ENCODE peak calls at places on chromosomes 5 and 9, in seven cellular contexts. R is IMR-90, A is mesendoderm, N is H9, I is H1, G is trophoblast cell, B is mesenchymal stem cell. P is an unnamed sample.

GRCh38 chr9:91945277-91946074 is 4.6 kb downstream of the ROR2 start:
- DNase-seq in G (peak; percentile 15), I (no peak), N (no peak), R (peak; percentile 82), B (peak; percentile 79), A (peak; percentile 98), P (no peak)

GRCh38 chr5:100840364-100840763 is 62.7 kb downstream of the ST8SIA4 start:
- DNase-seq in I (no peak), R (peak; percentile 35), A (peak; percentile 6), B (peak; percentile 65), G (peak; percentile 93), N (no peak), P (no peak)

GRCh38 chr9:79801459-79801858 is 229.7 kb downstream of the TLE4 start:
- DNase-seq in N (no peak), I (no peak), R (no peak), B (peak; percentile 3), A (no peak), G (no peak), P (no peak)

GRCh38 chr5:151237685-151238084 is 13.8 kb upstream of the CCDC69 start:
- DNase-seq in N (no peak), G (no peak), I (no peak), R (no peak), B (no peak), A (no peak), P (no peak)

GRCh38 chr9:125550216-125550614 is 156.8 kb downstream of the MAPKAP1 start:
- DNase-seq in G (no peak), I (no peak), B (peak; percentile 29), A (no peak), N (no peak), R (peak; percentile 17), P (no peak)

GRCh38 chr5:30765227-30765626 is 428.3 kb upstream of the CDH6 start:
- DNase-seq in N (no peak), B (peak; percentile 21), R (peak; percentile 88), G (peak; percentile 13), A (no peak), I (no peak), P (no peak)

GRCh38 chr5:109479260-109479860 is 69.6 kb upstream of the PJA2 start:
- DNase-seq in G (peak; percentile 52), B (peak; percentile 30), A (no peak), N (no peak), R (peak; percentile 34), I (no peak), P (no peak)

GRCh38 chr5:100576217-100576751 is 41.1 kb downstream of the FAM174A start:
- DNase-seq in G (no peak), N (no peak), I (no peak), R (peak; percentile 2), B (no peak), A (no peak), P (no peak)

GRCh38 chr9:34027845-34028574 is 20.7 kb downstream of the UBAP2 start:
- DNase-seq in I (no peak), N (no peak), G (no peak), R (no peak), B (no peak), A (no peak), P (no peak)

GRCh38 chr5:34552129-34552528 is 104.0 kb upstream of the RAI14 start:
- DNase-seq in A (no peak), N (peak; percentile 17), R (peak; percentile 45), B (no peak), G (no peak), I (no peak), P (no peak)

GRCh38 chr5:151947924-151948323 is 23.3 kb upstream of the GLRA1 start:
- DNase-seq in G (no peak), R (no peak), N (no peak), I (no peak), A (no peak), B (no peak), P (no peak)

GRCh38 chr5:119864286-119864685 is 234.9 kb downstream of the FAM170A start:
- DNase-seq in G (no peak), B (no peak), I (no peak), R (no peak), N (no peak), A (no peak), P (no peak)

GRCh38 chr5:131953969-131954368 is 8.5 kb upstream of the MEIKIN start:
- DNase-seq in R (no peak), I (no peak), A (no peak), G (no peak), B (no peak), N (no peak), P (no peak)

GRCh38 chr9:137268538-137269201 is 8.9 kb upstream of the TOR4A start:
- DNase-seq in G (no peak), R (no peak), B (peak; percentile 91), I (no peak), N (no peak), A (no peak), P (no peak)

GRCh38 chr9:109274768-109275596 is 45.9 kb downstream of the EPB41L4B start:
- DNase-seq in R (no peak), G (no peak), B (no peak), A (no peak), N (no peak), I (no peak), P (no peak)

GRCh38 chr5:79413112-79413511 is 100.8 kb downstream of the HOMER1 start:
- DNase-seq in G (no peak), A (no peak), R (no peak), I (no peak), B (no peak), N (no peak), P (no peak)

GRCh38 chr9:32884482-32884881 is 101.1 kb downstream of the TMEM215 start:
- DNase-seq in G (no peak), B (no peak), A (peak; percentile 43), R (no peak), N (no peak), I (no peak), P (no peak)

GRCh38 chr9:104177003-104177611 is 83.0 kb downstream of the SMC2 start:
- DNase-seq in R (no peak), I (no peak), B (no peak), G (peak; percentile 40), A (peak; percentile 26), N (no peak), P (no peak)

GRCh38 chr9:132670816-132671371 is 630 bp downstream of the GTF3C4 start:
- DNase-seq in N (peak; percentile 57), B (peak; percentile 80), G (no peak), A (peak; percentile 72), R (peak; percentile 13), I (no peak), P (peak; percentile 41)

GRCh38 chr5:123754167-123754840 is 242.3 kb downstream of the CSNK1G3 start:
- DNase-seq in B (peak; percentile 43), G (no peak), R (peak; percentile 69), N (no peak), A (no peak), I (no peak), P (no peak)

GRCh38 chr5:177565046-177565445 is 10.7 kb upstream of the FAM193B start:
- DNase-seq in A (no peak), N (no peak), G (no peak), B (no peak), I (no peak), R (no peak), P (no peak)

GRCh38 chr5:61344187-61344944 is 12.3 kb downstream of the ZSWIM6 start:
- DNase-seq in A (no peak), R (peak; percentile 33), I (no peak), N (no peak), B (peak; percentile 64), G (no peak), P (no peak)

GRCh38 chr5:84411832-84412605 is 27.3 kb upstream of the EDIL3 start:
- DNase-seq in G (no peak), A (no peak), N (no peak), B (no peak), I (no peak), R (peak; percentile 49), P (no peak)

GRCh38 chr9:128683340-128684064 is 5.5 kb upstream of the SET start:
- DNase-seq in N (peak; percentile 97), I (peak; percentile 92), B (peak; percentile 51), R (peak; percentile 19), G (peak; percentile 70), A (peak; percentile 95), P (peak; percentile 76)

GRCh38 chr9:123090198-123090896 is 56.9 kb downstream of the GPR21 start:
- DNase-seq in I (no peak), A (no peak), R (peak; percentile 38), G (no peak), B (no peak), N (no peak), P (no peak)

GRCh38 chr9:112354081-112354743 is 20.8 kb upstream of the PTBP3 start:
- DNase-seq in B (no peak), R (no peak), G (no peak), A (no peak), N (no peak), I (no peak), P (no peak)

GRCh38 chr9:112352209-112352608 is 18.8 kb upstream of the PTBP3 start:
- DNase-seq in N (no peak), R (no peak), B (no peak), I (no peak), G (no peak), A (no peak), P (no peak)

GRCh38 chr9:112348257-112348992 is 15.0 kb upstream of the PTBP3 start:
- DNase-seq in G (peak; percentile 94), I (no peak), A (no peak), N (peak; percentile 64), B (no peak), R (peak; percentile 35), P (no peak)

GRCh38 chr9:112351184-112351583 is 17.8 kb upstream of the PTBP3 start:
- DNase-seq in N (no peak), R (no peak), I (no peak), B (no peak), A (no peak), G (no peak), P (no peak)

GRCh38 chr9:112348993-112349333 is 15.5 kb upstream of the PTBP3 start:
- DNase-seq in R (no peak), B (no peak), G (no peak), A (no peak), I (no peak), N (no peak), P (no peak)
- H3K23ac ChIP-seq in R (no peak overlapping the region), B (no peak overlapping the region), G (no peak overlapping the region), A (no peak overlapping the region), I (no peak overlapping the region), N (no peak overlapping the region), P (no peak overlapping the region)

GRCh38 chr9:81690251-81690851 is 1.0 kb upstream of the TLE1 start:
- DNase-seq in N (peak; percentile 53), A (peak; percentile 78), B (no peak), I (no peak), G (peak; percentile 90), R (peak; percentile 27), P (no peak)
- H3K23ac ChIP-seq in N (no peak overlapping the region), A (no peak overlapping the region), B (no peak overlapping the region), I (no peak overlapping the region), G (no peak overlapping the region), R (peak overlapping the region; percentile 61), P (no peak overlapping the region)

DNA sequence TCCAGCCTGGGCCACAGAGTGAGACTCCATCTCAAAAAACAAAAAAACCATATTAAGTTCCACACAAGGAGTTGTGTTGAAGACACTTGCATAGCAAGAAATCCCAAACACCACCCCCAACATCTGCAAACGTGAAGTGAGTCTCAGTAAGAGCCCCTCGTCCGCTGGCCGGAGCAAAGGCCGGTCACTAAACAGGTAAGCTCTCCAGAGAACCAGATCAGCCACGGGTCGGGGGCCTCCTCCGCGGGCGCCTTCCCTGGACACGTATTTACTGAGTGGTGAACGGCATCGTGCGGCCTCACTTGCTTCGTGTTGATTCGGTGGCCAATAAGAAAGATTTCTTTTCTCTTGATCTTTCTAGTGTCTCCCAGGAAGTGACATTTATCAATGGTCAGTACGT is 93.6 kb downstream of the MRPL36 start:
- DNase-seq in A (no peak), B (no peak), G (no peak), R (no peak), N (no peak), I (no peak), P (no peak)
- H3K23ac ChIP-seq in A (no peak overlapping the region), B (no peak overlapping the region), G (no peak overlapping the region), R (no peak overlapping the region), N (no peak overlapping the region), I (no peak overlapping the region), P (no peak overlapping the region)

GRCh38 chr9:121233906-121234901 is 32.5 kb upstream of the RAB14 start:
- DNase-seq in R (peak; percentile 81), G (peak; percentile 69), I (no peak), N (no peak), A (peak; percentile 49), B (peak; percentile 67), P (no peak)
- H3K23ac ChIP-seq in R (peak overlapping the region; percentile 69), G (no peak overlapping the region), I (no peak overlapping the region), N (no peak overlapping the region), A (no peak overlapping the region), B (no peak overlapping the region), P (no peak overlapping the region)